ENCODE peak calls at places on chromosomes 2 and 18, in seven cellular contexts. O, F, H, X, B, W and D are unnamed samples.

GRCh38 chr2:239274391-239275001 is 126.3 kb downstream of the HDAC4 start:
- DNase-seq in H (peak; percentile 89), F (no peak), X (peak; percentile 24), B (no peak), O (no peak), W (no peak), D (peak; percentile 93)

GRCh38 chr18:48749768-48750167 is 201.0 kb downstream of the SMAD7 start:
- DNase-seq in F (no peak), X (peak; percentile 59), H (peak; percentile 81), W (no peak), B (no peak), O (no peak), D (peak; percentile 92)

GRCh38 chr2:64479259-64480198 is 25.6 kb downstream of the LGALSL start:
- DNase-seq in O (no peak), F (no peak), B (no peak), X (peak; percentile 49), H (no peak), W (no peak), D (no peak)

GRCh38 chr2:160144278-160144990 is 55.6 kb downstream of the ITGB6 start:
- DNase-seq in W (no peak), X (no peak), F (no peak), H (peak; percentile 54), B (no peak), O (no peak), D (no peak)

GRCh38 chr18:79576686-79577351 is 102.8 kb upstream of the CTDP1 start:
- DNase-seq in X (no peak), O (no peak), W (no peak), H (peak; percentile 78), F (no peak), B (peak; percentile 40), D (peak; percentile 18)

GRCh38 chr2:71944183-71944550 is 203.5 kb downstream of the CYP26B1 start:
- DNase-seq in W (no peak), B (no peak), O (no peak), H (no peak), F (no peak), X (no peak), D (no peak)

GRCh38 chr2:105114551-105114950 is 76.7 kb downstream of the MRPS9 start:
- DNase-seq in F (peak; percentile 56), W (no peak), H (peak; percentile 67), B (no peak), X (peak; percentile 14), O (peak; percentile 59), D (peak; percentile 74)

GRCh38 chr2:5950736-5951135 is 258.6 kb downstream of the SOX11 start:
- DNase-seq in F (no peak), B (no peak), X (no peak), W (no peak), H (no peak), O (no peak), D (no peak)

GRCh38 chr2:178287652-178288344 is 93.5 kb downstream of the OSBPL6 start:
- DNase-seq in O (no peak), H (no peak), X (no peak), W (no peak), F (no peak), B (no peak), D (no peak)

GRCh38 chr2:46275995-46276394 is 21.2 kb upstream of the EPAS1 start:
- DNase-seq in O (peak; percentile 74), B (peak; percentile 71), H (peak; percentile 29), F (no peak), W (no peak), X (no peak), D (peak; percentile 7)

GRCh38 chr2:213682276-213682675 is 398.0 kb downstream of the SPAG16 start:
- DNase-seq in F (no peak), X (no peak), B (no peak), W (no peak), H (no peak), O (no peak), D (no peak)

GRCh38 chr2:43207553-43208300 is 18.7 kb downstream of the ZFP36L2 start:
- DNase-seq in O (peak; percentile 77), W (no peak), B (no peak), X (peak; percentile 56), F (no peak), H (no peak), D (no peak)

GRCh38 chr2:56118474-56118873 is 65.3 kb upstream of the CCDC85A start:
- DNase-seq in H (no peak), F (no peak), W (no peak), X (no peak), B (no peak), O (peak; percentile 53), D (no peak)

GRCh38 chr2:178101321-178102079 is 10.7 kb upstream of the RBM45 start:
- DNase-seq in F (no peak), B (no peak), O (no peak), W (no peak), H (no peak), X (peak; percentile 16), D (peak; percentile 15)

GRCh38 chr2:55012648-55013484 is 37.4 kb downstream of the RTN4 start:
- DNase-seq in O (no peak), B (no peak), F (peak; percentile 14), X (peak; percentile 45), H (no peak), W (no peak), D (no peak)

GRCh38 chr2:10863837-10864236 is 47.9 kb upstream of the KCNF1 start:
- DNase-seq in B (no peak), H (peak; percentile 25), F (peak; percentile 61), X (no peak), W (peak; percentile 75), O (no peak), D (no peak)

GRCh38 chr2:219252900-219253752 is at the start of gene TUBA4B:
- DNase-seq in F (peak; percentile 53), O (peak; percentile 81), H (peak; percentile 50), B (peak; percentile 85), W (no peak), X (peak; percentile 75), D (peak; percentile 70)
- TF ChIP-seq EZH2 in F (no peak), O (no peak), H (no peak), B (no peak), W (no peak), X (no peak), D (no peak)

GRCh38 chr2:100286318-100286717 is 36.0 kb downstream of the LONRF2 start:
- DNase-seq in F (no peak), O (no peak), W (no peak), H (peak; percentile 42), B (no peak), X (no peak), D (no peak)
- H3K4me2 ChIP-seq in F (no peak overlapping the region), O (peak overlapping the region; percentile 66), W (no peak overlapping the region), H (no peak overlapping the region), B (no peak overlapping the region), X (no peak overlapping the region), D (no peak overlapping the region)

GRCh38 chr2:42028571-42029148 is 19.2 kb upstream of the PKDCC start:
- DNase-seq in F (peak; percentile 84), X (no peak), O (no peak), W (peak; percentile 66), B (no peak), H (peak; percentile 45), D (no peak)
- TF ChIP-seq EZH2 in F (no peak), X (no peak), O (no peak), W (no peak), B (no peak), H (no peak), D (no peak)

GRCh38 chr2:18345848-18346247 is 214.6 kb downstream of the RDH14 start:
- DNase-seq in X (peak; percentile 49), O (no peak), F (no peak), B (no peak), W (no peak), H (peak; percentile 72), D (peak; percentile 25)
- H3K4me2 ChIP-seq in X (no peak overlapping the region), O (no peak overlapping the region), F (no peak overlapping the region), B (no peak overlapping the region), W (no peak overlapping the region), H (no peak overlapping the region), D (no peak overlapping the region)

GRCh38 chr18:63316612-63317555 is 2.7 kb downstream of the BCL2 start:
- DNase-seq in B (no peak), H (no peak), O (no peak), F (peak; percentile 30), X (no peak), W (no peak), D (no peak)

GRCh38 chr18:63317556-63317946 is 2.0 kb downstream of the BCL2 start:
- DNase-seq in W (no peak), O (no peak), F (peak; percentile 23), H (no peak), B (no peak), X (no peak), D (no peak)

GRCh38 chr18:63319383-63320040 is at the start of gene BCL2:
- DNase-seq in H (peak; percentile 39), B (peak; percentile 62), O (peak; percentile 62), X (peak; percentile 32), W (no peak), F (peak; percentile 42), D (peak; percentile 67)

GRCh38 chr18:63318882-63319382 is 637 bp downstream of the BCL2 start:
- DNase-seq in B (no peak), W (no peak), F (peak; percentile 26), X (no peak), H (no peak), O (no peak), D (no peak)

GRCh38 chr18:63317982-63318881 is 1.3 kb downstream of the BCL2 start:
- DNase-seq in B (peak; percentile 88), W (no peak), X (peak; percentile 15), H (no peak), O (peak; percentile 92), F (peak; percentile 95), D (peak; percentile 47)
- TF ChIP-seq EZH2 in B (peak; percentile 54), W (no peak), X (peak; percentile 32), H (no peak), O (no peak), F (no peak), D (no peak)